ENCODE peak calls at places on chromosomes 11 and 22, in seven cellular contexts. P is anterior cingulate cortex, D is fibroblast of pulmonary artery, A is NCI-H748 treated with DMSO at 0.1 percent for 48 hours, F is mesenchymal stem cell, G is endothelial cell, K is cardiac fibroblast. U is an unnamed sample.

GRCh38 chr22:37221424-37222336 is 9.4 kb upstream of the SSTR3 start:
- DNase-seq in P (no peak), D (no peak), A (no peak), F (no peak), G (no peak), K (no peak), U (no peak)

GRCh38 chr11:69718147-69718546 is 14.3 kb upstream of the FGF19 start:
- DNase-seq in P (no peak), D (peak; percentile 22), A (peak; percentile 41), F (peak; percentile 58), G (peak; percentile 79), K (peak; percentile 32), U (no peak)

GRCh38 chr11:133803026-133803425 is 42.3 kb downstream of the SPATA19 start:
- DNase-seq in P (no peak), D (no peak), A (no peak), F (no peak), G (no peak), K (no peak), U (no peak)

GRCh38 chr11:60973699-60974098 is 2.2 kb downstream of the CD6 start:
- DNase-seq in P (no peak), D (no peak), A (no peak), F (no peak), G (no peak), K (no peak), U (no peak)

GRCh38 chr11:115911656-115912055 is 407.4 kb upstream of the CADM1 start:
- DNase-seq in P (no peak), D (no peak), A (peak; percentile 92), F (no peak), G (no peak), K (no peak), U (no peak)

GRCh38 chr11:10797561-10797960 is 11.2 kb downstream of the EIF4G2 start:
- DNase-seq in P (no peak), D (no peak), A (no peak), F (no peak), G (no peak), K (peak; percentile 28), U (no peak)

GRCh38 chr11:130403301-130403804 is 25.1 kb downstream of the ADAMTS8 start:
- DNase-seq in P (peak; percentile 56), D (peak; percentile 81), A (no peak), F (peak; percentile 90), G (no peak), K (peak; percentile 92), U (peak; percentile 48)

GRCh38 chr11:25441432-25441831 is 890.5 kb upstream of the ANO3 start:
- DNase-seq in P (no peak), D (peak; percentile 0), A (no peak), F (no peak), G (no peak), K (no peak), U (no peak)

GRCh38 chr22:23715811-23716355 is 25.1 kb downstream of the RGL4 start:
- DNase-seq in P (no peak), D (peak; percentile 9), A (no peak), F (no peak), G (no peak), K (no peak), U (no peak)

GRCh38 chr11:110177057-110177397 is 83.8 kb downstream of the ZC3H12C start:
- DNase-seq in P (no peak), D (no peak), A (no peak), F (no peak), G (no peak), K (no peak), U (no peak)

GRCh38 chr11:115959098-115959497 is 454.9 kb upstream of the CADM1 start:
- DNase-seq in P (no peak), D (no peak), A (peak; percentile 82), F (no peak), G (no peak), K (no peak), U (no peak)

GRCh38 chr22:24938741-24939341 is 7.7 kb downstream of the LHFPL7 start:
- DNase-seq in P (no peak), D (peak; percentile 63), A (peak; percentile 14), F (peak; percentile 46), G (peak; percentile 51), K (peak; percentile 66), U (peak; percentile 30)

GRCh38 chr22:19292262-19293230 is 1.0 kb upstream of the CLTCL1 start:
- DNase-seq in P (no peak), D (peak; percentile 20), A (no peak), F (no peak), G (no peak), K (peak; percentile 85), U (peak; percentile 7)

GRCh38 chr11:9231848-9232177 is 33.3 kb downstream of the DENND5A start:
- DNase-seq in P (no peak), D (peak; percentile 67), A (no peak), F (peak; percentile 75), G (no peak), K (peak; percentile 66), U (peak; percentile 47)

GRCh38 chr11:3021125-3021524 is 29.0 kb upstream of the NAP1L4 start:
- DNase-seq in P (no peak), D (peak; percentile 38), A (no peak), F (peak; percentile 29), G (peak; percentile 40), K (peak; percentile 43), U (no peak)

GRCh38 chr22:24164823-24165379 is 16.4 kb upstream of the SUSD2 start:
- DNase-seq in P (no peak), D (no peak), A (no peak), F (no peak), G (no peak), K (no peak), U (no peak)

GRCh38 chr11:46666982-46667590 is 33.3 kb downstream of the ARHGAP1 start:
- DNase-seq in P (no peak), D (peak; percentile 33), A (no peak), F (no peak), G (no peak), K (no peak), U (no peak)

GRCh38 chr11:44104472-44105294 is 9.2 kb downstream of the EXT2 start:
- DNase-seq in P (no peak), D (peak; percentile 60), A (no peak), F (no peak), G (peak; percentile 17), K (peak; percentile 64), U (no peak)

GRCh38 chr22:46367707-46368191 is 32.2 kb downstream of the TRMU start:
- DNase-seq in P (peak; percentile 8), D (peak; percentile 58), A (peak; percentile 24), F (peak; percentile 46), G (peak; percentile 90), K (peak; percentile 52), U (peak; percentile 51)

GRCh38 chr11:20451568-20451967 is 64.1 kb downstream of the PRMT3 start:
- DNase-seq in P (no peak), D (peak; percentile 8), A (no peak), F (no peak), G (no peak), K (peak; percentile 6), U (no peak)

GRCh38 chr11:19225599-19225998 is 15.1 kb downstream of the E2F8 start:
- DNase-seq in P (no peak), D (no peak), A (no peak), F (no peak), G (no peak), K (no peak), U (no peak)

GRCh38 chr11:8098879-8099278 is 17.9 kb downstream of the TUB start:
- DNase-seq in P (no peak), D (no peak), A (no peak), F (no peak), G (no peak), K (no peak), U (no peak)

U was measured in head of caudate nucleus.